ENCODE peak calls at places on chromosome X, in five cellular contexts. O is uterus, X is left lung, Z is renal cortical epithelial cell, G is NCI-H146. P is an unnamed sample.

GRCh38 chrX:155086202-155086840 is 15.0 kb downstream of the BRCC3 start:
- DNase-seq in O (no peak), X (no peak), Z (no peak), G (peak; percentile 12), P (no peak)

GRCh38 chrX:111823068-111823467 is 52.9 kb upstream of the TRPC5OS start:
- DNase-seq in O (no peak), X (no peak), Z (peak; percentile 10), G (no peak), P (no peak)

GRCh38 chrX:39652336-39652735 is 445.4 kb downstream of the BCOR start:
- DNase-seq in O (no peak), X (no peak), Z (no peak), G (peak; percentile 6), P (peak; percentile 42)

GRCh38 chrX:84634201-84634782 is 132.0 kb upstream of the HDX start:
- DNase-seq in O (no peak), X (no peak), Z (no peak), G (peak; percentile 21), P (no peak)

GRCh38 chrX:47662144-47662657 is 3.2 kb upstream of the UXT start:
- DNase-seq in O (no peak), X (no peak), Z (peak; percentile 90), G (no peak), P (no peak)

GRCh38 chrX:50704360-50704759 is 109.6 kb downstream of the SHROOM4 start:
- DNase-seq in O (no peak), X (no peak), Z (peak; percentile 84), G (no peak), P (no peak)

GRCh38 chrX:9486786-9487185 is 21.9 kb downstream of the TBL1X start:
- DNase-seq in O (no peak), X (no peak), Z (no peak), G (no peak), P (no peak)

GRCh38 chrX:71106427-71106826 is at the start of gene CXorf65:
- DNase-seq in O (no peak), X (no peak), Z (no peak), G (no peak), P (no peak)

GRCh38 chrX:133005616-133006015 is 47.2 kb upstream of the HS6ST2 start:
- DNase-seq in O (no peak), X (no peak), Z (no peak), G (no peak), P (no peak)

GRCh38 chrX:150574824-150575409 is 6.5 kb downstream of the MTM1 start:
- DNase-seq in O (no peak), X (no peak), Z (no peak), G (no peak), P (no peak)

GRCh38 chrX:46710425-46710824 is 48.5 kb downstream of the SLC9A7 start:
- DNase-seq in O (no peak), X (no peak), Z (peak; percentile 75), G (peak; percentile 60), P (no peak)